ENCODE peak calls at places on chromosomes 4 and X, in four cellular contexts. One of them, this sample, is unnamed.

GRCh38 chrX:55118574-55118973 is 29.8 kb downstream of the PAGE2 start:
- DNase-seq in pancreas: no peak
- DNase-seq in H9: no peak
- DNase-seq in caudate nucleus: no peak
- DNase-seq in this sample: no peak

GRCh38 chrX:116379854-116380253 is 56.6 kb upstream of the SLC6A14 start:
- DNase-seq in caudate nucleus: no peak
- DNase-seq in pancreas: peak; percentile 2
- DNase-seq in H9: no peak
- DNase-seq in this sample: no peak

GRCh38 chrX:119698835-119699234 is 5.9 kb upstream of the SEPTIN6 start:
- DNase-seq in H9: peak; percentile 36
- DNase-seq in pancreas: no peak
- DNase-seq in caudate nucleus: no peak
- DNase-seq in this sample: no peak

GRCh38 chr4:112633477-112634235 is 3.1 kb downstream of the ZGRF1 start:
- DNase-seq in caudate nucleus: no peak
- DNase-seq in H9: no peak
- DNase-seq in pancreas: no peak
- DNase-seq in this sample: no peak

GRCh38 chr4:7232061-7232616 is 39.8 kb downstream of the SORCS2 start:
- DNase-seq in H9: no peak
- DNase-seq in pancreas: no peak
- DNase-seq in caudate nucleus: no peak
- DNase-seq in this sample: no peak

GRCh38 chr4:103892616-103893015 is 172.8 kb upstream of the TACR3 start:
- DNase-seq in H9: no peak
- DNase-seq in caudate nucleus: no peak
- DNase-seq in pancreas: no peak
- DNase-seq in this sample: no peak

GRCh38 chrX:113906168-113906567 is 677.7 kb upstream of the HTR2C start:
- DNase-seq in caudate nucleus: no peak
- DNase-seq in H9: no peak
- DNase-seq in pancreas: no peak
- DNase-seq in this sample: no peak

GRCh38 chr4:155973639-155974475 is 20.2 kb upstream of the CTSO start:
- DNase-seq in H9: no peak
- DNase-seq in caudate nucleus: no peak
- DNase-seq in pancreas: no peak
- DNase-seq in this sample: no peak

GRCh38 chrX:121008920-121009319 is 23.4 kb upstream of the CT47A1 start:
- DNase-seq in caudate nucleus: no peak
- DNase-seq in H9: no peak
- DNase-seq in pancreas: no peak
- DNase-seq in this sample: no peak

GRCh38 chr4:111512081-111512774 is 633.0 kb upstream of the FAM241A start:
- DNase-seq in H9: no peak
- DNase-seq in pancreas: no peak
- DNase-seq in caudate nucleus: no peak
- DNase-seq in this sample: no peak

GRCh38 chrX:48937065-48937907 is 18.5 kb upstream of the PIM2 start:
- DNase-seq in H9: no peak
- DNase-seq in pancreas: no peak
- DNase-seq in caudate nucleus: no peak
- DNase-seq in this sample: peak; percentile 84

GRCh38 chr4:112521123-112522116 is 5.4 kb upstream of the NEUROG2 start:
- DNase-seq in pancreas: no peak
- DNase-seq in H9: peak; percentile 70
- DNase-seq in caudate nucleus: no peak
- DNase-seq in this sample: no peak

GRCh38 chrX:40127052-40127451 is 29.3 kb upstream of the BCOR start:
- DNase-seq in H9: no peak
- DNase-seq in caudate nucleus: peak; percentile 9
- DNase-seq in pancreas: no peak
- DNase-seq in this sample: no peak

GRCh38 chrX:10085223-10085622 is 71.6 kb upstream of the CLCN4 start:
- DNase-seq in H9: no peak
- DNase-seq in caudate nucleus: no peak
- DNase-seq in pancreas: no peak
- DNase-seq in this sample: no peak
- H3K27ac ChIP-seq in H9: no peak overlapping the region
- H3K27ac ChIP-seq in caudate nucleus: no peak overlapping the region
- H3K27ac ChIP-seq in pancreas: no peak overlapping the region
- H3K27ac ChIP-seq in this sample: no peak overlapping the region

GRCh38 chr4:107809236-107809635 is 15.5 kb upstream of the SGMS2 start:
- DNase-seq in caudate nucleus: no peak
- DNase-seq in H9: no peak
- DNase-seq in pancreas: no peak
- DNase-seq in this sample: no peak
- H3K27ac ChIP-seq in caudate nucleus: no peak overlapping the region
- H3K27ac ChIP-seq in H9: no peak overlapping the region
- H3K27ac ChIP-seq in pancreas: no peak overlapping the region
- H3K27ac ChIP-seq in this sample: no peak overlapping the region

GRCh38 chrX:20461576-20461975 is 194.9 kb upstream of the RPS6KA3 start:
- DNase-seq in caudate nucleus: no peak
- DNase-seq in pancreas: no peak
- DNase-seq in H9: no peak
- DNase-seq in this sample: no peak

GRCh38 chrX:20459410-20460350 is 193.0 kb upstream of the RPS6KA3 start:
- DNase-seq in pancreas: no peak
- DNase-seq in caudate nucleus: no peak
- DNase-seq in H9: no peak
- DNase-seq in this sample: no peak

DNA sequence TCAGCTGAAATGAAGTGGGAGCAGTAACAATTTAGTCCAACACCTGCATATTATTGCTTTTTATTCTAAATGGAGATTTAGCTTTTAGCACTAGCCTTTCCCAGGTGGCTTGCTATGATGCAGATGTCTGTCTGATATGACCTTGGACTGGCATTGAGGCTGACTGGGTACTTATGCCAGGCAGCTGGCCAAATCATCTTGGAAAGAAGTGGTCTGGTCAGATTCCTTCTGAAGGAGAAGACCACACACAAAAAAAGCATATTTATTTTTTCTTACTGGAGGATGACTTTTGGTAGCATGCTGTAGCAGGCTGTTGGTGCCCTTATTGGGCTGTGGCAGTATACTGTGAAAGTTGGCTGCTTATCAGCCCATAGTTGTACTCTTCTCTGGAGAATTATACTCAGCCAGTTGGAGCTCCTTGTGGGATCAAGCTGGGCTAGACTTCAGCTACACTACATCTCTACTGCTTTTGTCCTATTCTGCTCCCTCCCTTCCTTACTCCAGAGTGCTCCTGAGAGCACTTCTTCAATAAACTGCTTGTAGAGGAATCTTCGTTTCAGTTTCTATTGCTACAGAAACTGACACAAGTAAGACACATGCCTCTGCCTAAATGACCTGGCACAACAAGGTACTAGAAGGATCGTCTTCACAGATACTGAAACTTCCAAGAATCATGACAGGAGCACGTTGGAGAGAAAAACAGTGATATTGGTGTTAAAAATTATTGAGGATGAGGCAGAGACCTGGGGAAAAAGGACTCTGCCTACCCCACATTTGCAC is 196.8 kb upstream of the RPS6KA3 start:
- DNase-seq in pancreas: no peak
- DNase-seq in caudate nucleus: no peak
- DNase-seq in H9: no peak
- DNase-seq in this sample: no peak
- H3K27ac ChIP-seq in pancreas: no peak overlapping the region
- H3K27ac ChIP-seq in caudate nucleus: no peak overlapping the region
- H3K27ac ChIP-seq in H9: no peak overlapping the region
- H3K27ac ChIP-seq in this sample: no peak overlapping the region

DNA sequence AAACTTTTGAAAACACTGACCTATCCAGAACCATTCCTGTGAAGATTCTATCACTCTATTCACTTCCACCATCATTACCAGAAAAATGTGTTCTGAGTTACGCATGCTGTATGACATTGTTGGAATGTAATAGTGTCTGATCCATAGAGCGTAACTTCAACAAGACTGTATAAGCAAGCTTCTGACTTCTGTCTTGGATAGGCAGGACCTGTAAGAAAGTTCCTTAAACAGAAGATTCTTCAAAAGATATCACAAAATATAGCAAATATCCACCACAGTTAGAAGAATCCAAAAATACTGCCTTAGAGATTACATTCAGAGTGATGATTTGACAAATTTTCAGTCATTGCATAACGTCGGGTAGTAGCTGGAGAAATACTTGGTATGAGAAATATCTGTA is 14.0 kb upstream of the SPOCK3 start:
- DNase-seq in pancreas: no peak
- DNase-seq in caudate nucleus: no peak
- DNase-seq in H9: no peak
- DNase-seq in this sample: no peak
- H3K27ac ChIP-seq in pancreas: no peak overlapping the region
- H3K27ac ChIP-seq in caudate nucleus: no peak overlapping the region
- H3K27ac ChIP-seq in H9: no peak overlapping the region
- H3K27ac ChIP-seq in this sample: no peak overlapping the region

GRCh38 chr4:26074672-26075071 is 160.7 kb downstream of the SMIM20 start:
- DNase-seq in caudate nucleus: no peak
- DNase-seq in pancreas: no peak
- DNase-seq in H9: no peak
- DNase-seq in this sample: peak; percentile 67

GRCh38 chr4:26076000-26076587 is 162.1 kb downstream of the SMIM20 start:
- DNase-seq in caudate nucleus: no peak
- DNase-seq in H9: no peak
- DNase-seq in pancreas: no peak
- DNase-seq in this sample: no peak

GRCh38 chr4:26075588-26075987 is 161.6 kb downstream of the SMIM20 start:
- DNase-seq in caudate nucleus: no peak
- DNase-seq in pancreas: no peak
- DNase-seq in H9: no peak
- DNase-seq in this sample: no peak

GRCh38 chr4:26071688-26072087 is 157.7 kb downstream of the SMIM20 start:
- DNase-seq in caudate nucleus: no peak
- DNase-seq in H9: no peak
- DNase-seq in pancreas: no peak
- DNase-seq in this sample: no peak

DNA sequence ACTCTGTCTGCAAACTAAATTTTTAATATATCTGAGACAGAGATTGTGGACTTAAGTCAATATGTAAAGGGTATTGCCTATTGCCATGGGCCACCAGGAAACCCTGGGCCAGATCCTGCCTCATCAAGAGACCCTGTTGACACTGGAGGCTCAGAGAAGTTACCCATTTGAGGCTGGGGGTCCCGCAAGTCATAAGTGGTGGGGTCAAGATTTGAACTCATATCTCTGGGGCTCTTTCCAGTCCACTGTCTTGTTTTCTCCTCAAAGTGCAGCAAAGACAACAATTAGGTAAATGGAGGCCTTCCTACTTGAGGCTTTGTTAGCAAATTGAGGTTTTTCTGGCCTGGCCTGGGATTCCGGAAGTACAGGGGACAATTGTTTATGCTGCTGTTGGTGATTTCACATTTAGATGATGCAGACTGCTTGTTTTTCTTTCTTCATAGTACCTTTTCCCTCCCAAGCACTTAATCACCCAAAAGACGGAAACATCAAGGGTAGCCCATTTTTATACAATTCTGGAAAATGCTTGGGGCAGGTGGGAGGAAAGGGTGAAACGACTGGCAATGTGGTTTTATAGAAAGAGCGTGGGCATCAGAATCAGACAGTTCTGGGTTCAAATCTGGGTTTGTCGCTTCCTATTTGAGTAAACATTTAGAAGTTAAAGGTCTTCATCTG is 160.0 kb downstream of the SMIM20 start:
- DNase-seq in caudate nucleus: no peak
- DNase-seq in H9: no peak
- DNase-seq in pancreas: no peak
- DNase-seq in this sample: no peak
- H3K27ac ChIP-seq in caudate nucleus: no peak overlapping the region
- H3K27ac ChIP-seq in H9: no peak overlapping the region
- H3K27ac ChIP-seq in pancreas: no peak overlapping the region
- H3K27ac ChIP-seq in this sample: peak overlapping the region; percentile 74

GRCh38 chrX:53081925-53082772 is at the start of gene TSPYL2:
- DNase-seq in pancreas: peak; percentile 94
- DNase-seq in H9: peak; percentile 96
- DNase-seq in caudate nucleus: peak; percentile 93
- DNase-seq in this sample: peak; percentile 92
- H3K27ac ChIP-seq in pancreas: peak within 1 kb of the TSS; percentile 79
- H3K27ac ChIP-seq in H9: no peak within 1 kb of the TSS
- H3K27ac ChIP-seq in caudate nucleus: peak within 1 kb of the TSS; percentile 92
- H3K27ac ChIP-seq in this sample: peak within 1 kb of the TSS; percentile 91

GRCh38 chrX:5648941-5649568 is 579.6 kb downstream of the NLGN4X start:
- DNase-seq in caudate nucleus: no peak
- DNase-seq in H9: peak; percentile 89
- DNase-seq in pancreas: no peak
- DNase-seq in this sample: no peak
- H3K27ac ChIP-seq in caudate nucleus: no peak overlapping the region
- H3K27ac ChIP-seq in H9: peak overlapping the region; percentile 78
- H3K27ac ChIP-seq in pancreas: no peak overlapping the region
- H3K27ac ChIP-seq in this sample: no peak overlapping the region

DNA sequence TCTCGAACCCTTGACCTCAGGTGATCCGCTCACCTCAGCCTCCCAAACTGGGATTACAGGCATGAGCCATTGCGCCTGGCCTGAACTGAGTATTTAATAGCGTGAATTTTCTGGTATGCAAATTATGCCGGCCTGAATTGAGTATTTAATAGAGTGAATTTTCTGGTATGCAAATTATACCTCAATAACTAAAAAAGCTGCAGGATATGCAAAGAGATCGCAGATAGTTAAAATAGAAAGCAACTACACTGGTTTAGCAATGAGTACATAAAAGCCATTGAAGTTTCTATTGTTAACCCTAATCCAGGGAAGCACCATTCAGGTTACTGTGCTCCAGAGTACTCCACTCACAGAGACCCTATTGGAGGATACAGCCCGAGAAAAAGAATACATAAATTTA is 22.8 kb downstream of the FBXW7 start:
- DNase-seq in H9: no peak
- DNase-seq in pancreas: no peak
- DNase-seq in caudate nucleus: no peak
- DNase-seq in this sample: no peak
- H3K27ac ChIP-seq in H9: no peak overlapping the region
- H3K27ac ChIP-seq in pancreas: no peak overlapping the region
- H3K27ac ChIP-seq in caudate nucleus: no peak overlapping the region
- H3K27ac ChIP-seq in this sample: no peak overlapping the region